ENCODE peak calls at places on chromosomes 13 and 19, in eight cellular contexts. J is COLO829; A is activated naive CD4-positive, alpha-beta T cell treated with anti-CD3 and anti-CD28 coated beads, Interleukin-2, amount 10 ng/mL, durations not matched to agents 7 days and 5 days; G is thoracic aorta; V is central memory CD8-positive, alpha-beta T cell; H is hepatic stellate cell; M is A172; Q is memory B cell. U is an unnamed sample.

GRCh38 chr19:17944301-17944700 is 11.5 kb downstream of the CCDC124 start:
- DNase-seq in J (no peak), A (no peak), G (no peak), V (no peak), H (peak; percentile 84), M (peak; percentile 85), Q (no peak), U (no peak)

GRCh38 chr13:36362251-36362650 is 16.1 kb upstream of the SPART start:
- DNase-seq in J (no peak), A (no peak), G (no peak), V (no peak), H (peak; percentile 37), M (peak; percentile 25), Q (no peak), U (no peak)

GRCh38 chr19:16363133-16363851 is 38.7 kb downstream of the KLF2 start:
- DNase-seq in J (no peak), A (no peak), G (no peak), V (no peak), H (no peak), M (no peak), Q (no peak), U (no peak)

GRCh38 chr13:96792736-96793444 is 201.4 kb downstream of the OXGR1 start:
- DNase-seq in J (no peak), A (no peak), G (no peak), V (no peak), H (no peak), M (no peak), Q (no peak), U (no peak)

GRCh38 chr13:57629821-57630235 is 1.7 kb upstream of the PCDH17 start:
- DNase-seq in J (peak; percentile 83), A (peak; percentile 28), G (no peak), V (no peak), H (peak; percentile 74), M (no peak), Q (no peak), U (no peak)

GRCh38 chr19:54462713-54463530 is 656 bp downstream of the LENG9 start:
- DNase-seq in J (no peak), A (peak; percentile 78), G (no peak), V (peak; percentile 68), H (peak; percentile 57), M (no peak), Q (no peak), U (peak; percentile 75)

GRCh38 chr19:56692496-56692895 is 20.9 kb upstream of the ZNF835 start:
- DNase-seq in J (no peak), A (no peak), G (no peak), V (no peak), H (no peak), M (no peak), Q (no peak), U (no peak)

GRCh38 chr13:114108141-114108761 is 24.2 kb downstream of the RASA3 start:
- DNase-seq in J (no peak), A (no peak), G (no peak), V (peak; percentile 42), H (no peak), M (no peak), Q (no peak), U (no peak)

GRCh38 chr19:48683349-48683748 is 10.5 kb upstream of the NTN5 start:
- DNase-seq in J (no peak), A (no peak), G (no peak), V (no peak), H (peak; percentile 26), M (no peak), Q (no peak), U (no peak)

GRCh38 chr13:100550433-100550832 is 38.2 kb downstream of the GGACT start:
- DNase-seq in J (no peak), A (no peak), G (no peak), V (no peak), H (peak; percentile 49), M (no peak), Q (no peak), U (no peak)

GRCh38 chr13:33109319-33109718 is 93.1 kb downstream of the KL start:
- DNase-seq in J (no peak), A (no peak), G (no peak), V (no peak), H (no peak), M (no peak), Q (no peak), U (no peak)

GRCh38 chr19:35718345-35719041 is 690 bp downstream of the KMT2B start:
- DNase-seq in J (no peak), A (peak; percentile 70), G (no peak), V (no peak), H (peak; percentile 63), M (no peak), Q (peak; percentile 56), U (peak; percentile 36)

GRCh38 chr13:107373551-107373950 is 805.6 kb upstream of the ARGLU1 start:
- DNase-seq in J (peak; percentile 40), A (no peak), G (no peak), V (no peak), H (peak; percentile 27), M (peak; percentile 60), Q (no peak), U (no peak)

GRCh38 chr13:60922526-60923231 is 493.0 kb downstream of the PCDH20 start:
- DNase-seq in J (no peak), A (no peak), G (no peak), V (no peak), H (no peak), M (no peak), Q (no peak), U (no peak)

GRCh38 chr13:101115762-101116161 is 300.5 kb downstream of the NALCN start:
- DNase-seq in J (peak; percentile 65), A (no peak), G (no peak), V (no peak), H (no peak), M (peak; percentile 14), Q (no peak), U (no peak)

U was measured in CD8-positive, alpha-beta memory T cell.